ENCODE peak calls at places on chromosomes 11 and 22, in four cellular contexts. M is stimulated activated CD8-positive, alpha-beta memory T cell treated with anti-CD3 and anti-CD28 coated beads, Interleukin-15, amount 100 ng/mL, for 1 hour; E is activated CD4-positive, alpha-beta T cell treated with anti-CD3 and anti-CD28 coated beads for 24 hours; N is nucleus accumbens. A is an unnamed sample.

GRCh38 chr22:42909363-42910058 is 52.4 kb upstream of the ARFGAP3 start:
- DNase-seq in M (no peak), E (no peak), N (no peak), A (no peak)

GRCh38 chr11:94142308-94143277 is 14.0 kb downstream of the PANX1 start:
- DNase-seq in M (no peak), E (no peak), N (no peak), A (no peak)

GRCh38 chr11:71251761-71252433 is 480 bp downstream of the SHANK2 start:
- DNase-seq in M (no peak), E (no peak), N (no peak), A (no peak)

GRCh38 chr11:86500500-86501170 is 125.9 kb downstream of the CCDC81 start:
- DNase-seq in M (no peak), E (no peak), N (no peak), A (no peak)

GRCh38 chr11:114914231-114915005 is 236.1 kb downstream of the NXPE2 start:
- DNase-seq in M (no peak), E (no peak), N (no peak), A (no peak)

GRCh38 chr11:118343981-118344521 is at the start of gene CD3G:
- DNase-seq in M (peak), E (peak), N (no peak), A (peak)

GRCh38 chr22:40238425-40239344 is 61.0 kb downstream of the TNRC6B start:
- DNase-seq in M (no peak), E (no peak), N (no peak), A (no peak)

GRCh38 chr11:61700221-61700620 is 20.0 kb downstream of the DAGLA start:
- DNase-seq in M (no peak), E (no peak), N (no peak), A (no peak)

GRCh38 chr11:116694815-116695590 is 77.8 kb downstream of the BUD13 start:
- DNase-seq in M (no peak), E (no peak), N (no peak), A (no peak)

GRCh38 chr11:86014221-86014620 is 54.7 kb downstream of the PICALM start:
- DNase-seq in M (no peak), E (no peak), N (no peak), A (no peak)

GRCh38 chr11:47308050-47308823 is 38.3 kb downstream of the MADD start:
- DNase-seq in M (no peak), E (no peak), N (no peak), A (no peak)

GRCh38 chr22:50035976-50036375 is 22.1 kb downstream of the TTLL8 start:
- DNase-seq in M (no peak), E (no peak), N (no peak), A (no peak)

GRCh38 chr11:79097279-79097875 is 343.5 kb downstream of the TENM4 start:
- DNase-seq in M (no peak), E (no peak), N (no peak), A (no peak)

GRCh38 chr11:128957204-128957482 is 14.5 kb upstream of the TP53AIP1 start:
- DNase-seq in M (no peak), E (no peak), N (no peak), A (no peak)

GRCh38 chr11:69999721-70000120 is 78.4 kb upstream of the ANO1 start:
- DNase-seq in M (no peak), E (no peak), N (no peak), A (no peak)

GRCh38 chr11:12789574-12789973 is 115.4 kb downstream of the TEAD1 start:
- DNase-seq in M (no peak), E (no peak), N (no peak), A (no peak)

GRCh38 chr11:1546077-1546535 is 26.0 kb downstream of the DUSP8 start:
- DNase-seq in M (no peak), E (no peak), N (no peak), A (no peak)

GRCh38 chr22:44630826-44631225 is 71.2 kb upstream of the PRR5 start:
- DNase-seq in M (no peak), E (no peak), N (no peak), A (no peak)

GRCh38 chr11:107924306-107924705 is 3.9 kb upstream of the RAB39A start:
- DNase-seq in M (no peak), E (no peak), N (no peak), A (no peak)

GRCh38 chr11:75100314-75100713 is 3.6 kb upstream of the OR2AT4 start:
- DNase-seq in M (no peak), E (peak), N (no peak), A (no peak)

GRCh38 chr22:41446639-41447434 is at the start of gene TOB2:
- DNase-seq in M (peak), E (peak), N (peak), A (peak)

GRCh38 chr11:6817668-6818067 is 18.2 kb upstream of the OR6A2 start:
- DNase-seq in M (no peak), E (no peak), N (no peak), A (no peak)

GRCh38 chr11:67316882-67317364 is 13.6 kb downstream of the SSH3 start:
- DNase-seq in M (no peak), E (no peak), N (no peak), A (no peak)

GRCh38 chr11:124896821-124897391 is 759 bp downstream of the ROBO4 start:
- DNase-seq in M (no peak), E (no peak), N (no peak), A (no peak)

GRCh38 chr11:94272738-94273313 is 31.6 kb upstream of the IZUMO1R start:
- DNase-seq in M (no peak), E (no peak), N (no peak), A (no peak)

GRCh38 chr11:3880724-3881123 is 25.3 kb downstream of the STIM1 start:
- DNase-seq in M (no peak), E (no peak), N (no peak), A (no peak)

GRCh38 chr22:23781065-23781464 is 5.7 kb upstream of the SMARCB1 start:
- DNase-seq in M (no peak), E (no peak), N (peak), A (no peak)

GRCh38 chr11:12413141-12414055 is 36.0 kb downstream of the PARVA start:
- DNase-seq in M (no peak), E (no peak), N (no peak), A (no peak)

GRCh38 chr11:45289369-45289768 is 3.2 kb upstream of the SYT13 start:
- DNase-seq in M (no peak), E (no peak), N (no peak), A (no peak)

GRCh38 chr11:68661014-68661413 is 23.3 kb upstream of the GAL start:
- DNase-seq in M (no peak), E (no peak), N (no peak), A (no peak)

GRCh38 chr22:32880906-32881596 is 79.5 kb downstream of the TIMP3 start:
- DNase-seq in M (no peak), E (no peak), N (no peak), A (no peak)

GRCh38 chr11:122178795-122179194 is 62.8 kb upstream of the BLID start:
- DNase-seq in M (no peak), E (no peak), N (no peak), A (no peak)

GRCh38 chr11:16312242-16312641 is 44.1 kb downstream of the SOX6 start:
- DNase-seq in M (no peak), E (no peak), N (no peak), A (no peak)

GRCh38 chr11:116466231-116466630 is 306.6 kb downstream of the BUD13 start:
- DNase-seq in M (no peak), E (no peak), N (no peak), A (no peak)

GRCh38 chr11:32052218-32052617 is 38.7 kb upstream of the RCN1 start:
- DNase-seq in M (peak), E (peak), N (no peak), A (peak)

GRCh38 chr11:116890607-116891006 is 53.2 kb upstream of the APOA1 start:
- DNase-seq in M (no peak), E (no peak), N (no peak), A (no peak)

GRCh38 chr11:105670811-105671210 is 60.9 kb downstream of the GRIA4 start:
- DNase-seq in M (no peak), E (no peak), N (no peak), A (no peak)

GRCh38 chr22:29605236-29605850 is 1.9 kb downstream of the NF2 start:
- DNase-seq in M (no peak), E (no peak), N (no peak), A (no peak)

A was measured in T-helper 1 cell.